ENCODE peak calls at places on chromosomes 2 and 18, in nine cellular contexts. A, L, J, T, R, F, O, C and D are unnamed samples.

GRCh38 chr18:47283476-47283875 is 32.0 kb upstream of the SKOR2 start:
- DNase-seq in C (peak), O (peak), T (no peak), F (no peak), J (no peak), A (no peak), L (no peak), R (peak), D (no peak)

GRCh38 chr2:9807056-9807455 is 36.2 kb upstream of the TAF1B start:
- DNase-seq in F (no peak), R (no peak), C (no peak), J (no peak), O (no peak), A (no peak), T (no peak), L (no peak), D (no peak)

GRCh38 chr2:160051374-160051800 is 11.0 kb downstream of the PLA2R1 start:
- DNase-seq in O (no peak), T (no peak), L (no peak), C (no peak), A (no peak), R (no peak), J (no peak), F (no peak), D (no peak)

GRCh38 chr2:28688784-28689183 is 62.8 kb upstream of the PPP1CB start:
- DNase-seq in R (no peak), F (no peak), O (no peak), J (no peak), L (no peak), A (no peak), T (no peak), C (no peak), D (no peak)

GRCh38 chr2:46378616-46379015 is 81.4 kb downstream of the EPAS1 start:
- DNase-seq in C (no peak), J (no peak), O (no peak), T (no peak), A (no peak), R (no peak), L (no peak), F (no peak), D (no peak)

GRCh38 chr2:126175222-126175621 is 480.7 kb upstream of the GYPC start:
- DNase-seq in O (no peak), L (no peak), A (no peak), R (no peak), J (no peak), T (no peak), F (no peak), C (no peak), D (no peak)

GRCh38 chr2:75429036-75429435 is 131.7 kb downstream of the EVA1A start:
- DNase-seq in C (no peak), T (peak), A (no peak), O (no peak), F (no peak), L (peak), R (no peak), J (no peak), D (no peak)

GRCh38 chr2:70692256-70692655 is 75.7 kb downstream of the ADD2 start:
- DNase-seq in L (no peak), J (no peak), R (no peak), A (no peak), F (no peak), O (no peak), T (no peak), C (no peak), D (no peak)

GRCh38 chr2:31735716-31736115 is 155.0 kb upstream of the SRD5A2 start:
- DNase-seq in T (no peak), O (no peak), A (no peak), L (no peak), C (no peak), F (no peak), J (no peak), R (no peak), D (no peak)

GRCh38 chr2:113760400-113760799 is 4.0 kb upstream of the SLC35F5 start:
- DNase-seq in J (no peak), L (no peak), O (no peak), A (no peak), R (no peak), F (no peak), C (no peak), T (no peak), D (peak)

GRCh38 chr2:238974061-238974460 is 126.2 kb downstream of the TWIST2 start:
- DNase-seq in O (no peak), J (no peak), C (no peak), A (no peak), L (no peak), T (peak), F (no peak), R (no peak), D (peak)

GRCh38 chr2:85066874-85067351 is 66.3 kb upstream of the TCF7L1 start:
- DNase-seq in O (peak), T (no peak), L (peak), R (peak), A (peak), F (peak), C (peak), J (peak), D (peak)

GRCh38 chr2:195049372-195050031 is 607.5 kb upstream of the SLC39A10 start:
- DNase-seq in J (no peak), O (no peak), L (no peak), F (no peak), A (no peak), R (no peak), C (no peak), T (no peak), D (no peak)

GRCh38 chr2:17106418-17106817 is 411.8 kb downstream of the RAD51AP2 start:
- DNase-seq in J (no peak), T (no peak), L (no peak), F (no peak), R (no peak), O (no peak), C (no peak), A (no peak), D (no peak)

GRCh38 chr2:218980800-218981389 is 4.1 kb downstream of the FEV start:
- DNase-seq in J (peak), O (no peak), A (no peak), L (no peak), T (no peak), R (peak), C (no peak), F (no peak), D (no peak)

GRCh38 chr2:132876745-132877391 is 206.9 kb upstream of the LYPD1 start:
- DNase-seq in R (no peak), O (no peak), L (no peak), J (no peak), F (no peak), T (no peak), A (no peak), C (no peak), D (no peak)

GRCh38 chr18:28039078-28039477 is 137.9 kb downstream of the CDH2 start:
- DNase-seq in R (no peak), C (no peak), F (no peak), A (no peak), J (no peak), O (no peak), T (no peak), L (no peak), D (no peak)

GRCh38 chr2:185291035-185291647 is 447.5 kb upstream of the FSIP2 start:
- DNase-seq in A (no peak), O (peak), F (peak), C (peak), T (no peak), R (peak), J (peak), L (no peak), D (no peak)

GRCh38 chr2:234422242-234422641 is 74.6 kb downstream of the ARL4C start:
- DNase-seq in C (no peak), R (no peak), J (no peak), L (no peak), T (no peak), A (no peak), F (no peak), O (peak), D (peak)

GRCh38 chr18:79574938-79575525 is 104.6 kb upstream of the CTDP1 start:
- DNase-seq in C (no peak), A (no peak), J (no peak), L (peak), O (no peak), F (no peak), T (no peak), R (no peak), D (no peak)

GRCh38 chr18:41700435-41700834 is 254.6 kb upstream of the PIK3C3 start:
- DNase-seq in T (no peak), J (no peak), R (no peak), L (no peak), O (no peak), C (no peak), A (no peak), F (no peak), D (no peak)

GRCh38 chr2:10712186-10712809 is 9.1 kb upstream of the ATP6V1C2 start:
- DNase-seq in J (peak), T (no peak), C (no peak), L (no peak), A (no peak), R (no peak), F (no peak), O (no peak), D (no peak)

GRCh38 chr2:11621465-11621864 is 48.5 kb downstream of the NTSR2 start:
- DNase-seq in L (no peak), T (no peak), F (peak), O (no peak), C (no peak), A (no peak), J (no peak), R (no peak), D (no peak)

GRCh38 chr18:56803076-56803475 is 151.9 kb downstream of the WDR7 start:
- DNase-seq in R (no peak), T (no peak), F (no peak), L (no peak), C (no peak), O (no peak), A (no peak), J (no peak), D (peak)

GRCh38 chr2:167509585-167509984 is 621.3 kb downstream of the XIRP2 start:
- DNase-seq in T (no peak), L (no peak), F (peak), R (peak), J (no peak), C (peak), O (peak), A (no peak), D (peak)

GRCh38 chr18:23259701-23260661 is 124.7 kb downstream of the CABLES1 start:
- DNase-seq in A (peak), R (peak), F (no peak), O (peak), L (no peak), T (no peak), J (peak), C (no peak), D (peak)